ENCODE peak calls at places on chromosomes 5 and 9, in eight cellular contexts. U, G, R, Z, Y, J, K and X are unnamed samples.

GRCh38 chr9:129237195-129237611 is 59.1 kb upstream of the IER5L start:
- DNase-seq in J (no peak), Z (no peak), K (peak; percentile 73), U (no peak), G (no peak), Y (no peak), R (peak; percentile 62), X (no peak)

GRCh38 chr9:120723547-120723946 is 9.3 kb upstream of the MEGF9 start:
- DNase-seq in Y (no peak), Z (no peak), U (no peak), K (peak; percentile 87), G (peak; percentile 79), J (no peak), R (no peak), X (no peak)

GRCh38 chr5:179137643-179138567 is 77.7 kb downstream of the ZNF354C start:
- DNase-seq in J (no peak), R (peak; percentile 66), G (peak; percentile 60), Z (no peak), Y (no peak), K (no peak), U (no peak), X (no peak)

GRCh38 chr5:51138164-51138563 is 245.1 kb upstream of the ISL1 start:
- DNase-seq in K (no peak), Y (no peak), Z (no peak), G (no peak), U (no peak), J (no peak), R (no peak), X (no peak)

GRCh38 chr5:135521964-135522363 is 13.8 kb downstream of the NEUROG1 start:
- DNase-seq in U (no peak), J (no peak), Y (no peak), G (no peak), R (no peak), K (no peak), Z (no peak), X (no peak)

GRCh38 chr5:6768590-6769230 is 55.5 kb downstream of the TENT4A start:
- DNase-seq in G (no peak), Y (no peak), R (no peak), Z (no peak), U (no peak), K (no peak), J (no peak), X (no peak)

GRCh38 chr5:52668544-52669185 is 119.1 kb upstream of the ITGA1 start:
- DNase-seq in U (no peak), K (no peak), R (peak; percentile 62), G (no peak), J (no peak), Y (no peak), Z (no peak), X (no peak)

GRCh38 chr5:7396169-7397004 is 449 bp downstream of the ADCY2 start:
- DNase-seq in J (no peak), U (no peak), Y (no peak), Z (no peak), G (no peak), K (peak; percentile 2), R (no peak), X (no peak)

GRCh38 chr5:81774359-81774758 is 23.5 kb upstream of the SSBP2 start:
- DNase-seq in K (no peak), Y (no peak), U (no peak), R (no peak), Z (no peak), J (no peak), G (no peak), X (no peak)

GRCh38 chr9:95511952-95512750 is 4.6 kb downstream of the PTCH1 start:
- DNase-seq in R (no peak), U (no peak), G (no peak), K (peak; percentile 47), Z (no peak), Y (no peak), J (no peak), X (no peak)

GRCh38 chr9:136222896-136223266 is 18.0 kb upstream of the LHX3 start:
- DNase-seq in G (no peak), Y (no peak), J (no peak), K (no peak), Z (no peak), U (no peak), R (no peak), X (no peak)

GRCh38 chr5:36373527-36374086 is 71.9 kb upstream of the RANBP3L start:
- DNase-seq in G (peak; percentile 90), R (no peak), Y (peak; percentile 66), K (peak; percentile 91), J (no peak), Z (peak; percentile 85), U (no peak), X (no peak)

GRCh38 chr5:139816566-139816965 is 21.0 kb downstream of the PSD2 start:
- DNase-seq in G (peak; percentile 35), R (no peak), J (no peak), Z (no peak), K (no peak), U (no peak), Y (peak; percentile 46), X (no peak)

GRCh38 chr9:115349542-115349941 is 231.6 kb upstream of the TNC start:
- DNase-seq in R (no peak), J (no peak), G (no peak), K (no peak), Y (no peak), U (no peak), Z (no peak), X (no peak)

GRCh38 chr5:134642931-134643530 is 5.6 kb upstream of the SEC24A start:
- DNase-seq in K (no peak), G (no peak), Z (no peak), R (peak; percentile 9), J (no peak), Y (no peak), U (no peak), X (no peak)

GRCh38 chr9:92763721-92764380 is 782 bp downstream of the BICD2 start:
- DNase-seq in G (no peak), Y (peak; percentile 71), K (no peak), J (no peak), Z (no peak), U (peak; percentile 40), R (peak; percentile 93), X (no peak)

GRCh38 chr9:75539558-75539957 is 350.9 kb upstream of the PCSK5 start:
- DNase-seq in Y (no peak), U (no peak), J (no peak), G (no peak), R (no peak), K (no peak), Z (no peak), X (no peak)

GRCh38 chr9:136339173-136339957 is 12.0 kb downstream of the GPSM1 start:
- DNase-seq in K (peak; percentile 70), Y (peak; percentile 90), Z (no peak), U (no peak), G (no peak), J (no peak), R (peak; percentile 90), X (no peak)

GRCh38 chr5:91145233-91145620 is 237.9 kb downstream of the ARRDC3 start:
- DNase-seq in K (no peak), R (no peak), U (no peak), G (no peak), J (no peak), Z (no peak), Y (no peak), X (no peak)

GRCh38 chr5:24598926-24599325 is 45.9 kb downstream of the CDH10 start:
- DNase-seq in Z (no peak), R (no peak), G (no peak), U (no peak), Y (no peak), K (no peak), J (no peak), X (no peak)

GRCh38 chr9:129333961-129334743 is 156.1 kb upstream of the IER5L start:
- DNase-seq in J (peak; percentile 62), Z (peak; percentile 95), U (no peak), Y (peak; percentile 97), R (peak; percentile 94), K (peak; percentile 99), G (peak; percentile 96), X (peak; percentile 97)

GRCh38 chr9:86072393-86073016 is 26.9 kb downstream of the GOLM1 start:
- DNase-seq in R (no peak), Y (no peak), Z (no peak), U (no peak), J (no peak), G (no peak), K (no peak), X (no peak)

GRCh38 chr9:16431666-16432065 is 438.8 kb downstream of the BNC2 start:
- DNase-seq in G (no peak), R (no peak), U (no peak), K (no peak), Z (no peak), Y (no peak), J (no peak), X (no peak)

DNA sequence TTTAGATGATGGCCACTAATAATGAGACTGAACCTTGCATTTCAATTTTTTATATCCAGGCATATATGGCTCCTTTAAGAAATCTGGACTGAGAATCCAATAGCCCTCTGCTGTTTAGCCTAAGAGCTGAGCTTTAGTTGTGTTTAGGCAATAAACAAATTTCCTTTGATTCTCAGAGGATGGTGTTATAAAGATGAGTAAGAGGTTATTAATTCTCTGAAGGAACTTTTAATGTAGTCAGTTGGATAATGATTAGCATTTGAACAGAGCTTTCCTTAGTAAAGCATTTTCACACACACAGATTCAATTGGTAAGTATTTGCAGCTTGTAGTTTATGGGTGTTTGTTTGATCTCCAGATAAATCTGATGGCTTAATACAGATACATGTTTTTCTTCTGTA is 149.6 kb downstream of the PRR16 start:
- DNase-seq in G (no peak), K (no peak), Y (no peak), Z (no peak), U (no peak), J (no peak), R (no peak), X (no peak)
- H3K27ac ChIP-seq in G (no peak overlapping the region), K (no peak overlapping the region), Y (no peak overlapping the region), Z (no peak overlapping the region), U (no peak overlapping the region), J (no peak overlapping the region), R (no peak overlapping the region), X (no peak overlapping the region)

GRCh38 chr5:136799806-136800372 is 434.5 kb upstream of the TRPC7 start:
- DNase-seq in U (no peak), J (no peak), Z (no peak), G (no peak), Y (no peak), K (no peak), R (no peak), X (no peak)
- TF ChIP-seq CTCF in U (no peak), J (no peak), Z (no peak), G (no peak), Y (no peak), K (no peak), R (no peak), X (no peak)

DNA sequence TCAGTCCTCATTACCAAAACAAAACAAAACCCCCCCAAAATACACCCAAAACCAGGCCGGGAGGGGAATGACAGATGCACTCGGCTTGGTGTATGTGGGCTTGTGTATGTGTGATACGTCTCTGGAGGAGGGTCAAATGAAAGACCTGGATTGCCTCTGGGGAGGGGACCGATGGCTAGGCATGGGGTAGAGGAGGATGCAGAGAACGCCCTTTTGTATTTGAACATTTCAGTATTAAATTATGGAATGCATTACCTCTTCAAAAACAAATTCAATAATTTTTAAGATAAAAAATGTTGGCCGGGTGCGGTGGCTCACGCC is 61.4 kb downstream of the LMX1B start:
- DNase-seq in Y (no peak), K (no peak), Z (no peak), R (no peak), U (no peak), J (no peak), G (no peak), X (no peak)
- H3K4me3 ChIP-seq in Y (no peak overlapping the region), K (no peak overlapping the region), Z (no peak overlapping the region), R (no peak overlapping the region), U (no peak overlapping the region), J (no peak overlapping the region), G (no peak overlapping the region), X (no peak overlapping the region)

GRCh38 chr5:181051841-181052525 is 11.9 kb downstream of the BTNL9 start:
- DNase-seq in K (no peak), G (no peak), U (no peak), Z (no peak), Y (no peak), R (no peak), J (no peak), X (no peak)
- H3K27ac ChIP-seq in K (no peak overlapping the region), G (no peak overlapping the region), U (no peak overlapping the region), Z (no peak overlapping the region), Y (no peak overlapping the region), R (peak overlapping the region; percentile 88), J (no peak overlapping the region), X (no peak overlapping the region)